ENCODE peak calls at places on chromosomes 16 and 17, in eight cellular contexts. One of them, this sample, is unnamed.

GRCh38 chr16:19940195-19940594 is 55.5 kb upstream of the GPRC5B start:
- DNase-seq in CD4-positive, alpha-beta T cell: no peak
- DNase-seq in RWPE1: no peak
- DNase-seq in A673: no peak
- DNase-seq in tibial nerve: no peak
- DNase-seq in transverse colon: no peak
- DNase-seq in fibroblast of lung: no peak
- DNase-seq in upper lobe of right lung: no peak
- DNase-seq in this sample: no peak

GRCh38 chr16:52680993-52681392 is 134.1 kb upstream of the TOX3 start:
- DNase-seq in fibroblast of lung: no peak
- DNase-seq in CD4-positive, alpha-beta T cell: no peak
- DNase-seq in A673: no peak
- DNase-seq in upper lobe of right lung: no peak
- DNase-seq in tibial nerve: no peak
- DNase-seq in RWPE1: no peak
- DNase-seq in transverse colon: no peak
- DNase-seq in this sample: no peak

GRCh38 chr17:74523308-74523707 is 8.0 kb downstream of the CD300LB start:
- DNase-seq in A673: no peak
- DNase-seq in tibial nerve: no peak
- DNase-seq in CD4-positive, alpha-beta T cell: no peak
- DNase-seq in RWPE1: no peak
- DNase-seq in upper lobe of right lung: no peak
- DNase-seq in transverse colon: no peak
- DNase-seq in fibroblast of lung: no peak
- DNase-seq in this sample: no peak

GRCh38 chr17:43877451-43878155 is 29.7 kb downstream of the MPP2 start:
- DNase-seq in CD4-positive, alpha-beta T cell: no peak
- DNase-seq in fibroblast of lung: no peak
- DNase-seq in upper lobe of right lung: no peak
- DNase-seq in A673: no peak
- DNase-seq in tibial nerve: no peak
- DNase-seq in RWPE1: no peak
- DNase-seq in transverse colon: no peak
- DNase-seq in this sample: no peak

GRCh38 chr16:86747761-86748160 is 169.4 kb downstream of the FOXL1 start:
- DNase-seq in fibroblast of lung: no peak
- DNase-seq in RWPE1: no peak
- DNase-seq in CD4-positive, alpha-beta T cell: no peak
- DNase-seq in A673: no peak
- DNase-seq in upper lobe of right lung: no peak
- DNase-seq in tibial nerve: no peak
- DNase-seq in transverse colon: no peak
- DNase-seq in this sample: no peak

GRCh38 chr17:73643012-73643845 is 1.0 kb downstream of the SDK2 start:
- DNase-seq in A673: peak; percentile 21
- DNase-seq in transverse colon: peak; percentile 34
- DNase-seq in upper lobe of right lung: peak; percentile 71
- DNase-seq in RWPE1: peak; percentile 42
- DNase-seq in fibroblast of lung: no peak
- DNase-seq in tibial nerve: no peak
- DNase-seq in CD4-positive, alpha-beta T cell: peak; percentile 17
- DNase-seq in this sample: peak; percentile 36

GRCh38 chr17:8275421-8276290 is 12.8 kb upstream of the RANGRF start:
- DNase-seq in RWPE1: no peak
- DNase-seq in transverse colon: no peak
- DNase-seq in tibial nerve: no peak
- DNase-seq in A673: no peak
- DNase-seq in upper lobe of right lung: no peak
- DNase-seq in CD4-positive, alpha-beta T cell: no peak
- DNase-seq in fibroblast of lung: no peak
- DNase-seq in this sample: no peak

GRCh38 chr16:52552643-52553042 is 5.7 kb upstream of the TOX3 start:
- DNase-seq in upper lobe of right lung: no peak
- DNase-seq in A673: no peak
- DNase-seq in CD4-positive, alpha-beta T cell: no peak
- DNase-seq in transverse colon: no peak
- DNase-seq in tibial nerve: no peak
- DNase-seq in fibroblast of lung: no peak
- DNase-seq in RWPE1: peak; percentile 59
- DNase-seq in this sample: no peak

GRCh38 chr16:49557070-49557446 is 183.5 kb downstream of the C16orf78 start:
- DNase-seq in A673: peak; percentile 82
- DNase-seq in upper lobe of right lung: no peak
- DNase-seq in transverse colon: no peak
- DNase-seq in tibial nerve: no peak
- DNase-seq in fibroblast of lung: no peak
- DNase-seq in RWPE1: no peak
- DNase-seq in CD4-positive, alpha-beta T cell: no peak
- DNase-seq in this sample: no peak

GRCh38 chr17:44363613-44364159 is at the start of gene FAM171A2:
- DNase-seq in upper lobe of right lung: peak; percentile 84
- DNase-seq in A673: peak; percentile 58
- DNase-seq in tibial nerve: no peak
- DNase-seq in transverse colon: peak; percentile 53
- DNase-seq in CD4-positive, alpha-beta T cell: peak; percentile 52
- DNase-seq in fibroblast of lung: peak; percentile 40
- DNase-seq in RWPE1: peak; percentile 56
- DNase-seq in this sample: peak; percentile 9

GRCh38 chr17:81968396-81968745 is 7.4 kb upstream of the NOTUM start:
- DNase-seq in fibroblast of lung: no peak
- DNase-seq in upper lobe of right lung: no peak
- DNase-seq in transverse colon: no peak
- DNase-seq in tibial nerve: no peak
- DNase-seq in CD4-positive, alpha-beta T cell: no peak
- DNase-seq in RWPE1: no peak
- DNase-seq in A673: no peak
- DNase-seq in this sample: no peak

GRCh38 chr17:7021993-7022778 is 664 bp upstream of the BCL6B start:
- DNase-seq in upper lobe of right lung: peak; percentile 89
- DNase-seq in tibial nerve: peak; percentile 68
- DNase-seq in transverse colon: peak; percentile 86
- DNase-seq in CD4-positive, alpha-beta T cell: peak; percentile 72
- DNase-seq in fibroblast of lung: peak; percentile 49
- DNase-seq in RWPE1: peak; percentile 59
- DNase-seq in A673: peak; percentile 90
- DNase-seq in this sample: peak; percentile 64

GRCh38 chr17:13485327-13485726 is 116.4 kb downstream of the HS3ST3A1 start:
- DNase-seq in CD4-positive, alpha-beta T cell: no peak
- DNase-seq in RWPE1: no peak
- DNase-seq in upper lobe of right lung: no peak
- DNase-seq in fibroblast of lung: no peak
- DNase-seq in A673: no peak
- DNase-seq in transverse colon: no peak
- DNase-seq in tibial nerve: no peak
- DNase-seq in this sample: no peak

GRCh38 chr17:76402711-76403110 is 18.3 kb downstream of the SPHK1 start:
- DNase-seq in transverse colon: no peak
- DNase-seq in tibial nerve: no peak
- DNase-seq in upper lobe of right lung: no peak
- DNase-seq in CD4-positive, alpha-beta T cell: no peak
- DNase-seq in fibroblast of lung: no peak
- DNase-seq in RWPE1: no peak
- DNase-seq in A673: no peak
- DNase-seq in this sample: no peak

GRCh38 chr17:76405967-76406647 is 21.7 kb downstream of the SPHK1 start:
- DNase-seq in RWPE1: no peak
- DNase-seq in CD4-positive, alpha-beta T cell: no peak
- DNase-seq in tibial nerve: no peak
- DNase-seq in fibroblast of lung: peak; percentile 19
- DNase-seq in transverse colon: peak; percentile 49
- DNase-seq in upper lobe of right lung: no peak
- DNase-seq in A673: no peak
- DNase-seq in this sample: no peak

GRCh38 chr17:76405607-76405966 is 21.2 kb downstream of the SPHK1 start:
- DNase-seq in upper lobe of right lung: no peak
- DNase-seq in CD4-positive, alpha-beta T cell: no peak
- DNase-seq in A673: no peak
- DNase-seq in RWPE1: no peak
- DNase-seq in transverse colon: no peak
- DNase-seq in tibial nerve: no peak
- DNase-seq in fibroblast of lung: no peak
- DNase-seq in this sample: no peak

GRCh38 chr17:76404976-76405563 is 20.7 kb downstream of the SPHK1 start:
- DNase-seq in CD4-positive, alpha-beta T cell: no peak
- DNase-seq in upper lobe of right lung: no peak
- DNase-seq in tibial nerve: no peak
- DNase-seq in fibroblast of lung: peak; percentile 68
- DNase-seq in A673: no peak
- DNase-seq in RWPE1: no peak
- DNase-seq in transverse colon: no peak
- DNase-seq in this sample: no peak

DNA sequence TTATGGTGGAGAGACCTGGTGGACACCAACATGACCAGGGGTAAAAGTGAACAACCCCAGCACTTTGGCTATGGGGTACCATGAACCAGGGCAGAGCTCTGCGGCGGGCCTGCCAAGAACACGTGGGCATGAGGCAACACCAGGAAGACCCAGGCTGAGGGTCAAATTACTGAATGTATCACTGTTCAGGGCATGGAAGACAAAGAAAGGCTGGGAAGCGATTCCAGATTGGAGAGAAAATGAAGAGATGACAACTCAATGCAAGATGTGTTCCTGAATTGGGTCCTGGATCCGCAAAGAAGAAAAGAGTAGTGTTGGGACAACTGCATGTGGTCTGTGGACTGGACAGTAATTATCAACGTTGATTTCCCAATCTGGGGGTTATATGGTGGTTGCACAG is 19.8 kb downstream of the SPHK1 start:
- DNase-seq in fibroblast of lung: no peak
- DNase-seq in upper lobe of right lung: no peak
- DNase-seq in CD4-positive, alpha-beta T cell: no peak
- DNase-seq in RWPE1: no peak
- DNase-seq in tibial nerve: no peak
- DNase-seq in A673: no peak
- DNase-seq in transverse colon: no peak
- DNase-seq in this sample: no peak
- H3K27ac ChIP-seq in fibroblast of lung: no peak overlapping the region
- H3K27ac ChIP-seq in upper lobe of right lung: no peak overlapping the region
- H3K27ac ChIP-seq in CD4-positive, alpha-beta T cell: no peak overlapping the region
- H3K27ac ChIP-seq in RWPE1: no peak overlapping the region
- H3K27ac ChIP-seq in tibial nerve: no peak overlapping the region
- H3K27ac ChIP-seq in A673: no peak overlapping the region
- H3K27ac ChIP-seq in transverse colon: no peak overlapping the region
- H3K27ac ChIP-seq in this sample: peak overlapping the region; percentile 53

GRCh38 chr17:20997711-20998570 is 44.9 kb downstream of the USP22 start:
- DNase-seq in transverse colon: no peak
- DNase-seq in tibial nerve: no peak
- DNase-seq in fibroblast of lung: no peak
- DNase-seq in upper lobe of right lung: peak; percentile 60
- DNase-seq in A673: no peak
- DNase-seq in CD4-positive, alpha-beta T cell: no peak
- DNase-seq in RWPE1: no peak
- DNase-seq in this sample: no peak
- H3K27ac ChIP-seq in transverse colon: no peak overlapping the region
- H3K27ac ChIP-seq in tibial nerve: peak overlapping the region; percentile 80
- H3K27ac ChIP-seq in fibroblast of lung: no peak overlapping the region
- H3K27ac ChIP-seq in upper lobe of right lung: no peak overlapping the region
- H3K27ac ChIP-seq in A673: no peak overlapping the region
- H3K27ac ChIP-seq in CD4-positive, alpha-beta T cell: no peak overlapping the region
- H3K27ac ChIP-seq in RWPE1: peak overlapping the region; percentile 42
- H3K27ac ChIP-seq in this sample: peak overlapping the region; percentile 98

GRCh38 chr16:51151435-51151950 is 423 bp upstream of the SALL1 start:
- DNase-seq in fibroblast of lung: peak; percentile 37
- DNase-seq in transverse colon: peak; percentile 23
- DNase-seq in upper lobe of right lung: no peak
- DNase-seq in A673: peak; percentile 87
- DNase-seq in CD4-positive, alpha-beta T cell: no peak
- DNase-seq in RWPE1: no peak
- DNase-seq in tibial nerve: no peak
- DNase-seq in this sample: peak; percentile 98

GRCh38 chr16:51151951-51152663 is 1.0 kb upstream of the SALL1 start:
- DNase-seq in CD4-positive, alpha-beta T cell: no peak
- DNase-seq in RWPE1: no peak
- DNase-seq in A673: peak; percentile 88
- DNase-seq in tibial nerve: no peak
- DNase-seq in fibroblast of lung: peak; percentile 40
- DNase-seq in upper lobe of right lung: no peak
- DNase-seq in transverse colon: peak; percentile 33
- DNase-seq in this sample: peak; percentile 90

GRCh38 chr16:51153275-51153991 is 2.4 kb upstream of the SALL1 start:
- DNase-seq in A673: no peak
- DNase-seq in RWPE1: no peak
- DNase-seq in upper lobe of right lung: no peak
- DNase-seq in transverse colon: no peak
- DNase-seq in tibial nerve: no peak
- DNase-seq in CD4-positive, alpha-beta T cell: no peak
- DNase-seq in fibroblast of lung: peak; percentile 6
- DNase-seq in this sample: no peak

GRCh38 chr16:51154271-51155171 is 3.5 kb upstream of the SALL1 start:
- DNase-seq in upper lobe of right lung: no peak
- DNase-seq in RWPE1: no peak
- DNase-seq in fibroblast of lung: no peak
- DNase-seq in transverse colon: no peak
- DNase-seq in A673: no peak
- DNase-seq in CD4-positive, alpha-beta T cell: no peak
- DNase-seq in tibial nerve: no peak
- DNase-seq in this sample: no peak

GRCh38 chr16:51152691-51153261 is 1.7 kb upstream of the SALL1 start:
- DNase-seq in A673: peak; percentile 39
- DNase-seq in RWPE1: no peak
- DNase-seq in fibroblast of lung: peak; percentile 10
- DNase-seq in CD4-positive, alpha-beta T cell: no peak
- DNase-seq in transverse colon: no peak
- DNase-seq in tibial nerve: no peak
- DNase-seq in upper lobe of right lung: no peak
- DNase-seq in this sample: peak; percentile 41
- H3K27ac ChIP-seq in A673: peak overlapping the region; percentile 68
- H3K27ac ChIP-seq in RWPE1: no peak overlapping the region
- H3K27ac ChIP-seq in fibroblast of lung: no peak overlapping the region
- H3K27ac ChIP-seq in CD4-positive, alpha-beta T cell: no peak overlapping the region
- H3K27ac ChIP-seq in transverse colon: peak overlapping the region; percentile 66
- H3K27ac ChIP-seq in tibial nerve: no peak overlapping the region
- H3K27ac ChIP-seq in upper lobe of right lung: no peak overlapping the region
- H3K27ac ChIP-seq in this sample: peak overlapping the region; percentile 99

GRCh38 chr17:42251115-42251514 is 25.1 kb downstream of the STAT5B start:
- DNase-seq in CD4-positive, alpha-beta T cell: no peak
- DNase-seq in RWPE1: no peak
- DNase-seq in A673: no peak
- DNase-seq in transverse colon: no peak
- DNase-seq in tibial nerve: no peak
- DNase-seq in upper lobe of right lung: no peak
- DNase-seq in fibroblast of lung: peak; percentile 48
- DNase-seq in this sample: no peak

GRCh38 chr17:42248351-42249179 is 27.6 kb downstream of the STAT5B start:
- DNase-seq in transverse colon: peak; percentile 79
- DNase-seq in upper lobe of right lung: no peak
- DNase-seq in CD4-positive, alpha-beta T cell: peak; percentile 86
- DNase-seq in fibroblast of lung: peak; percentile 97
- DNase-seq in A673: no peak
- DNase-seq in RWPE1: no peak
- DNase-seq in tibial nerve: peak; percentile 40
- DNase-seq in this sample: peak; percentile 79

GRCh38 chr17:42246515-42246914 is 29.7 kb downstream of the STAT5B start:
- DNase-seq in upper lobe of right lung: no peak
- DNase-seq in tibial nerve: no peak
- DNase-seq in transverse colon: no peak
- DNase-seq in A673: no peak
- DNase-seq in CD4-positive, alpha-beta T cell: no peak
- DNase-seq in fibroblast of lung: no peak
- DNase-seq in RWPE1: no peak
- DNase-seq in this sample: no peak

GRCh38 chr17:42249681-42250446 is 26.3 kb downstream of the STAT5B start:
- DNase-seq in tibial nerve: no peak
- DNase-seq in RWPE1: no peak
- DNase-seq in fibroblast of lung: no peak
- DNase-seq in A673: no peak
- DNase-seq in CD4-positive, alpha-beta T cell: peak; percentile 52
- DNase-seq in transverse colon: no peak
- DNase-seq in upper lobe of right lung: no peak
- DNase-seq in this sample: no peak

GRCh38 chr17:42247734-42248133 is 28.5 kb downstream of the STAT5B start:
- DNase-seq in tibial nerve: no peak
- DNase-seq in transverse colon: no peak
- DNase-seq in A673: no peak
- DNase-seq in fibroblast of lung: peak; percentile 77
- DNase-seq in RWPE1: no peak
- DNase-seq in CD4-positive, alpha-beta T cell: no peak
- DNase-seq in upper lobe of right lung: no peak
- DNase-seq in this sample: no peak
- H3K27ac ChIP-seq in tibial nerve: peak overlapping the region; percentile 95
- H3K27ac ChIP-seq in transverse colon: peak overlapping the region; percentile 86
- H3K27ac ChIP-seq in A673: no peak overlapping the region
- H3K27ac ChIP-seq in fibroblast of lung: peak overlapping the region; percentile 77
- H3K27ac ChIP-seq in RWPE1: no peak overlapping the region
- H3K27ac ChIP-seq in CD4-positive, alpha-beta T cell: peak overlapping the region; percentile 86
- H3K27ac ChIP-seq in upper lobe of right lung: peak overlapping the region; percentile 95
- H3K27ac ChIP-seq in this sample: peak overlapping the region; percentile 73

This sample was measured in substantia nigra.